ENCODE peak calls at places on chromosome 18, in six cellular contexts. P is CD8-positive, alpha-beta T cell; N is astrocyte of the spinal cord; Y is psoas muscle; D is tibial artery; B is retinal pigment epithelial cell. H is an unnamed sample.
A peak's percentile ranks its signal among the peaks of the same experiment; 100 is the strongest.

GRCh38 chr18:2848145-2848878 is 1.5 kb downstream of the EMILIN2 start:
- DNase-seq in D (no peak), P (no peak), B (no peak), N (peak; percentile 9), Y (no peak), H (no peak)

GRCh38 chr18:7255054-7255453 is 24.2 kb downstream of the LRRC30 start:
- DNase-seq in D (no peak), P (no peak), Y (no peak), B (no peak), N (no peak), H (no peak)

GRCh38 chr18:75221902-75222301 is 11.3 kb downstream of the TSHZ1 start:
- DNase-seq in Y (no peak), B (no peak), D (no peak), N (peak; percentile 47), P (no peak), H (no peak)

GRCh38 chr18:21851327-21851961 is 110.9 kb downstream of the MIB1 start:
- DNase-seq in D (no peak), B (no peak), P (no peak), N (peak; percentile 16), Y (no peak), H (no peak)

GRCh38 chr18:63788447-63789096 is 13.4 kb downstream of the SERPINB7 start:
- DNase-seq in P (peak; percentile 50), D (no peak), N (peak; percentile 87), Y (no peak), B (peak; percentile 62), H (no peak)

GRCh38 chr18:21943456-21943855 is 202.9 kb downstream of the MIB1 start:
- DNase-seq in P (no peak), N (no peak), B (no peak), Y (no peak), D (no peak), H (no peak)

GRCh38 chr18:36012891-36013290 is 40.4 kb downstream of the RMP24 start:
- DNase-seq in Y (no peak), D (no peak), P (no peak), B (no peak), N (no peak), H (no peak)

GRCh38 chr18:58768293-58768974 is 96.2 kb upstream of the ZNF532 start:
- DNase-seq in N (peak; percentile 48), P (peak; percentile 64), B (no peak), D (peak; percentile 82), Y (peak; percentile 89), H (peak; percentile 93)

GRCh38 chr18:39788395-39788794 is 2166.6 kb upstream of the PIK3C3 start:
- DNase-seq in Y (no peak), P (no peak), B (no peak), N (no peak), D (no peak), H (no peak)

GRCh38 chr18:75406491-75407445 is 20.7 kb downstream of the SMIM21 start:
- DNase-seq in D (no peak), B (no peak), N (peak; percentile 8), Y (no peak), P (no peak), H (no peak)

GRCh38 chr18:47422524-47422923 is 171.1 kb upstream of the SKOR2 start:
- DNase-seq in Y (no peak), D (no peak), P (no peak), B (no peak), N (no peak), H (no peak)

GRCh38 chr18:5296706-5297320 is 1.3 kb upstream of the ZBTB14 start:
- DNase-seq in D (peak; percentile 91), Y (peak; percentile 90), P (peak; percentile 55), N (peak; percentile 89), B (no peak), H (peak; percentile 93)

GRCh38 chr18:79953921-79954651 is 2.6 kb upstream of the SLC66A2 start:
- DNase-seq in N (no peak), P (no peak), Y (no peak), D (peak; percentile 56), B (peak; percentile 69), H (no peak)

GRCh38 chr18:67425724-67426123 is 90.8 kb downstream of the DSEL start:
- DNase-seq in B (no peak), N (peak; percentile 78), Y (no peak), P (no peak), D (no peak), H (no peak)

GRCh38 chr18:6576706-6577375 is 152.7 kb upstream of the ARHGAP28 start:
- DNase-seq in Y (no peak), N (no peak), P (no peak), D (no peak), B (no peak), H (no peak)

GRCh38 chr18:35507623-35508022 is 9.9 kb upstream of the INO80C start:
- DNase-seq in Y (no peak), N (no peak), B (no peak), P (no peak), D (no peak), H (no peak)

GRCh38 chr18:35711227-35711626 is 129.7 kb downstream of the GALNT1 start:
- DNase-seq in N (no peak), Y (no peak), B (no peak), D (no peak), P (no peak), H (no peak)

GRCh38 chr18:3246636-3247242 is 862 bp upstream of the MYL12A start:
- DNase-seq in D (peak; percentile 74), Y (peak; percentile 73), P (peak; percentile 33), B (no peak), N (no peak), H (peak; percentile 80)

GRCh38 chr18:67402543-67402942 is 114.0 kb downstream of the DSEL start:
- DNase-seq in B (no peak), N (peak; percentile 82), D (no peak), Y (no peak), P (no peak), H (no peak)

GRCh38 chr18:58379443-58379842 is 249.4 kb downstream of the ALPK2 start:
- DNase-seq in B (no peak), D (no peak), N (no peak), P (no peak), Y (no peak), H (no peak)

GRCh38 chr18:24544141-24544498 is 83.7 kb downstream of the HRH4 start:
- DNase-seq in Y (no peak), N (peak; percentile 5), B (no peak), P (no peak), D (no peak), H (no peak)

GRCh38 chr18:33467531-33467930 is 27.0 kb upstream of the CCDC178 start:
- DNase-seq in D (no peak), B (no peak), P (no peak), Y (no peak), N (no peak), H (no peak)

GRCh38 chr18:10560457-10561045 is 34.7 kb downstream of the NAPG start:
- DNase-seq in N (peak; percentile 72), Y (peak; percentile 66), P (peak; percentile 61), B (peak; percentile 20), D (peak; percentile 79), H (no peak)

GRCh38 chr18:10558243-10558966 is 32.6 kb downstream of the NAPG start:
- DNase-seq in Y (no peak), B (no peak), P (no peak), D (no peak), N (no peak), H (peak; percentile 63)

GRCh38 chr18:10558967-10559298 is 33.1 kb downstream of the NAPG start:
- DNase-seq in D (no peak), N (no peak), P (no peak), Y (no peak), B (no peak), H (no peak)

GRCh38 chr18:10557085-10557677 is 31.4 kb downstream of the NAPG start:
- DNase-seq in B (no peak), N (no peak), Y (no peak), P (no peak), D (no peak), H (no peak)

GRCh38 chr18:10559566-10560456 is 34.0 kb downstream of the NAPG start:
- DNase-seq in Y (no peak), D (no peak), N (no peak), P (no peak), B (no peak), H (no peak)
- TF ChIP-seq CTCF in Y (no peak), D (no peak), N (no peak), P (no peak), B (no peak), H (no peak)

DNA sequence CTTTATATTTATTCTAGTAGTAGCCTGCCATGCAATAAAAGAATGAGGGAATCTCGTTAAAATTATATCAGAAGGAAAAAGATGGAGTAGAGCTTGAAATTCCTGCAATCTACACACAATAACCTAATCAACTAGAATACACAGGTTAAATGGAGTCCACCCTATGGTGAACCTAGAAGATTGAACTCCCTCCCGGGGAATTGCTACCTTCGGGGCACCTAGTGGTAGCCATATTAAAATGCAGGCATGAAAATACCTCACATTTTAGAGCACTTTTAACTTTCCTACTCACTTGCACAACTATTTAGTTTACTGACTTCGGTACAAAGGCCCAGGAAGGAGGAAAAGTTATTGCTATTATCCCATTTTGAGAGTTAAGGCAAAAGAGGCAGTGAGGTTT is 174.5 kb downstream of the SS18 start:
- DNase-seq in P (no peak), D (no peak), Y (no peak), B (no peak), N (no peak), H (no peak)
- TF ChIP-seq CTCF in P (no peak), D (no peak), Y (no peak), B (peak; percentile 39), N (no peak), H (no peak)

DNA sequence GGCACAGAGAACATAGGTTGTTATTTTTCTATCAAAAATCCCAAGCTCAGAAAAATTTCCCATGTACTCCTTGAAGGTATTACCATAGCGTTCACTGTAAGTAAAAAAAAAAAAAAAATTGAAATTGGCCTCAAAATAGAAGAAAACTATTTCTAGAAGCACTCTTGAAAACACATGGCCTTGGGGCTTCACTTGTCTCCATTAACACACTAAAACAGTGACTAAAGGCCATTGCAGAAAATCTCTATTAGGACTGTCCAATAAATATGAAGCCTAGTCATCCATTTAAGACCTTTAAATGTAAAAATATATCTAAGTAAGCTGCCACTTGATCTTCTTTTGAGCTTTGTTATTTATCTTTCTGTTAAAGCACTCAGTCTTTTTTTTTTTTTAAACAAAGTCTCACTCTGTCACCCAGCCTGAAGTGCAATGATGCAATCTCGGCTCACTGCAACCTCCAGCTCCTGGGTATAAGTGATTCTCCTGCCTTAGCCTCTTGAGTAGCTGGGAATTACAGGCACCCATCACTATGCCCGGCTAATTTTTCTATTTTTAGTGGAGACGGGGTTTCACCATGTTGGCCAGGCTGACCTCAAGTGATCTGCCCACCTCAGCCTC is 35.8 kb downstream of the CCDC68 start:
- DNase-seq in P (no peak), B (no peak), D (no peak), N (no peak), Y (no peak), H (no peak)
- TF ChIP-seq CTCF in P (no peak), B (no peak), D (no peak), N (no peak), Y (no peak), H (no peak)

DNA sequence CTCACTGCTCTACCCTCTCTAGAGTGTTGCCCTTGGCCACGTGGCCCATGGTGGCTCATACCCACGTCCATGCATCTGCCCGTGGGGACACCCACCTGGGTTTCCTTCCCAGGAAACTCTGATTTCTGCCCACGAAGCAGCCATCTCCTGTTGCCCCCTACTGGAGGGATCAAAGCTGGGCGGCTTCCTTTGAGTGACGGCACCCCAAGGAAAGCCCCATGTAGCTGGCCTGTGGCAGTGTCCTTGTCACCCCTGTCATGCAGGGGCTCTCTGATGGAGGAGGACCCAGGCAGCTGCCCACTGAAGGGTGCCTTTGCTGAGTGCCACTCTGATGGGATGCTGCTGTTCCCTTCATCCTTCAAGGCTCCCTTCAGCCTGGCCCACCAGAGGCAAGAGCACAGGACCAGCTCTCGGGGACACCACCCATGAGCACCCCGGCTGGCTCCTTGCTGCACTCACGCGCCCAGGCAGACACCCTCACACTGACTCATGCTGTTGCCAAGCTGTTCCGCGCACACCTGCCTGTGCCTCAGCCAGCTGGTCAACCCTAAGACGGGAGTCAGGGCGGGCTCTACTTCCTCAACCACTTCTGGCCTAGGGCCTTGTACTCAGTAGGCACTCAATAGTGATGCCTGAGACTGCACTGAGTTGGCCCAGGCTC is 101.1 kb downstream of the CTIF start:
- DNase-seq in P (no peak), D (peak; percentile 50), Y (no peak), B (no peak), N (no peak), H (no peak)
- TF ChIP-seq CTCF in P (no peak), D (peak; percentile 38), Y (peak; percentile 26), B (peak; percentile 64), N (peak; percentile 46), H (no peak)